ENCODE peak calls at places on chromosomes 5 and 9, in six cellular contexts. A, F, H, N, S and Y are unnamed samples.

GRCh38 chr5:145678255-145678654 is 156.9 kb downstream of the PRELID2 start:
- DNase-seq in A (no peak), F (no peak), H (no peak), N (no peak), S (no peak), Y (no peak)

GRCh38 chr5:39167141-39167972 is 52.0 kb downstream of the FYB1 start:
- DNase-seq in A (no peak), F (no peak), H (no peak), N (peak), S (peak), Y (no peak)

GRCh38 chr5:170368593-170368992 is 20.6 kb downstream of the KCNMB1 start:
- DNase-seq in A (no peak), F (no peak), H (no peak), N (no peak), S (no peak), Y (peak)

GRCh38 chr9:20611751-20612287 is 10.5 kb downstream of the MLLT3 start:
- DNase-seq in A (no peak), F (no peak), H (no peak), N (peak), S (peak), Y (peak)

GRCh38 chr5:149466457-149466972 is 84.7 kb downstream of the CSNK1A1 start:
- DNase-seq in A (no peak), F (no peak), H (no peak), N (peak), S (peak), Y (peak)

GRCh38 chr5:43631182-43631910 is 28.4 kb downstream of the NNT start:
- DNase-seq in A (no peak), F (peak), H (peak), N (peak), S (peak), Y (peak)

GRCh38 chr9:36276840-36277239 is 18.6 kb upstream of the GNE start:
- DNase-seq in A (no peak), F (no peak), H (no peak), N (peak), S (peak), Y (peak)

GRCh38 chr9:128575469-128575868 is 23.1 kb downstream of the SPTAN1 start:
- DNase-seq in A (no peak), F (no peak), H (no peak), N (no peak), S (no peak), Y (no peak)

GRCh38 chr5:168749391-168750100 is 170.4 kb upstream of the PANK3 start:
- DNase-seq in A (no peak), F (no peak), H (no peak), N (no peak), S (no peak), Y (no peak)

GRCh38 chr5:170333161-170333909 is 35.8 kb upstream of the LCP2 start:
- DNase-seq in A (peak), F (peak), H (peak), N (no peak), S (peak), Y (peak)

GRCh38 chr5:138468966-138469539 is 3.8 kb downstream of the EGR1 start:
- DNase-seq in A (no peak), F (no peak), H (no peak), N (no peak), S (no peak), Y (no peak)

GRCh38 chr9:120689860-120690259 is 24.4 kb downstream of the MEGF9 start:
- DNase-seq in A (no peak), F (no peak), H (no peak), N (no peak), S (no peak), Y (no peak)

GRCh38 chr9:16421534-16421933 is 448.9 kb downstream of the BNC2 start:
- DNase-seq in A (no peak), F (no peak), H (no peak), N (no peak), S (no peak), Y (no peak)

GRCh38 chr5:1757511-1757910 is 42.1 kb downstream of the MRPL36 start:
- DNase-seq in A (no peak), F (no peak), H (no peak), N (no peak), S (no peak), Y (no peak)

GRCh38 chr5:151153766-151154272 is 3.8 kb downstream of the ANXA6 start:
- DNase-seq in A (no peak), F (no peak), H (no peak), N (peak), S (no peak), Y (no peak)

GRCh38 chr5:127210082-127210481 is 80.5 kb upstream of the MEGF10 start:
- DNase-seq in A (no peak), F (no peak), H (no peak), N (no peak), S (no peak), Y (no peak)

GRCh38 chr5:173180331-173180730 is 36.0 kb downstream of the BNIP1 start:
- DNase-seq in A (no peak), F (no peak), H (no peak), N (no peak), S (no peak), Y (no peak)

GRCh38 chr5:180395540-180396274 is 42.6 kb upstream of the GFPT2 start:
- DNase-seq in A (no peak), F (no peak), H (no peak), N (no peak), S (no peak), Y (peak)

GRCh38 chr5:112156211-112156610 is 262.9 kb downstream of the EPB41L4A start:
- DNase-seq in A (no peak), F (no peak), H (no peak), N (no peak), S (no peak), Y (no peak)

GRCh38 chr5:33433303-33434255 is 7.2 kb upstream of the TARS1 start:
- DNase-seq in A (no peak), F (no peak), H (no peak), N (peak), S (no peak), Y (peak)